ENCODE peak calls at places on chromosomes 5 and 9, in four cellular contexts. K is left cardiac atrium; T is PC-3; D is stimulated activated naive CD8-positive, alpha-beta T cell treated with anti-CD3 and anti-CD28 coated beads, Interleukin-15, amount 100 ng/mL, for 72 hours. P is an unnamed sample.

GRCh38 chr9:137987244-137988030 is 109.9 kb downstream of the CACNA1B start:
- ATAC-seq in D (no peak), T (no peak), K (no peak), P (no peak)

GRCh38 chr5:181255276-181255675 is 5.7 kb downstream of the TRIM52 start:
- ATAC-seq in K (no peak), T (no peak), D (no peak), P (no peak)

GRCh38 chr5:88659529-88660325 is 223.3 kb downstream of the MEF2C start:
- ATAC-seq in K (no peak), D (no peak), T (no peak), P (no peak)

GRCh38 chr5:83653669-83654068 is 67.0 kb downstream of the HAPLN1 start:
- ATAC-seq in T (no peak), K (no peak), D (no peak), P (no peak)

GRCh38 chr5:60066502-60066901 is 173.0 kb upstream of the PDE4D start:
- ATAC-seq in T (no peak), D (no peak), K (no peak), P (no peak)

GRCh38 chr9:107597743-107598217 is 108.2 kb upstream of the KLF4 start:
- ATAC-seq in D (no peak), T (no peak), K (no peak), P (no peak)

GRCh38 chr9:87703636-87704276 is 22.2 kb upstream of the CTSL start:
- ATAC-seq in K (no peak), D (no peak), T (no peak), P (no peak)

GRCh38 chr5:64768358-64769312 is at the start of the genes CWC27 and SREK1IP1:
- ATAC-seq in T (peak), D (peak), K (peak), P (peak)

GRCh38 chr5:179768326-179769085 is 25.3 kb upstream of the LTC4S start:
- ATAC-seq in T (no peak), K (no peak), D (peak), P (peak)

GRCh38 chr9:77820293-77820954 is 172.3 kb upstream of the GNA14 start:
- ATAC-seq in T (peak), D (peak), K (no peak), P (no peak)

GRCh38 chr5:132227485-132228240 is at the start of gene P4HA2:
- ATAC-seq in D (peak), K (peak), T (peak), P (peak)

GRCh38 chr5:7251127-7251526 is 144.8 kb upstream of the ADCY2 start:
- ATAC-seq in D (no peak), K (no peak), T (no peak), P (no peak)

GRCh38 chr5:76404694-76405306 is 1.7 kb downstream of the IQGAP2 start:
- ATAC-seq in K (no peak), D (peak), T (no peak), P (no peak)

GRCh38 chr9:7315746-7316457 is 483.7 kb downstream of the DMAC1 start:
- ATAC-seq in T (no peak), D (no peak), K (peak), P (no peak)

P was measured in esophagus mucosa.